ENCODE peak calls at places on chromosomes 4 and X, in ten cellular contexts. S is A172; H is cerebellum; C is astrocyte of the hippocampus; L is activated CD8-positive, alpha-beta memory T cell treated with anti-CD3 and anti-CD28 coated beads, Interleukin-2, amount 50 U/mL, for 48 hours; N is AG10803; F is stimulated activated CD4-positive, alpha-beta T cell treated with anti-CD3 and anti-CD28 coated beads, Interleukin-4, amount 100 ng/mL, for 24 hours; X is stimulated activated CD8-positive, alpha-beta memory T cell treated with anti-CD3 and anti-CD28 coated beads, Interleukin-7, amount 100 ng/mL, for 24 hours; P is EL; I is caudate nucleus. K is an unnamed sample.

GRCh38 chr4:122930877-122931276 is 8.5 kb upstream of the NUDT6 start:
- DNase-seq in S (peak), H (peak), C (peak), L (no peak), N (peak), F (no peak), X (no peak), P (no peak), I (no peak), K (no peak)

GRCh38 chr4:186758929-186759682 is 35.5 kb upstream of the FAT1 start:
- DNase-seq in S (no peak), H (no peak), C (no peak), L (no peak), N (no peak), F (no peak), X (no peak), P (no peak), I (no peak), K (no peak)

GRCh38 chr4:185708348-185708747 is 103.6 kb downstream of the SORBS2 start:
- DNase-seq in S (peak), H (no peak), C (peak), L (no peak), N (peak), F (no peak), X (no peak), P (peak), I (no peak), K (no peak)

GRCh38 chr4:186161138-186161537 is 30.2 kb upstream of the CYP4V2 start:
- DNase-seq in S (no peak), H (no peak), C (no peak), L (no peak), N (no peak), F (peak), X (no peak), P (no peak), I (no peak), K (no peak)

GRCh38 chr4:38071801-38072567 is 111.8 kb downstream of the PTTG2 start:
- DNase-seq in S (no peak), H (no peak), C (no peak), L (no peak), N (peak), F (no peak), X (no peak), P (no peak), I (no peak), K (no peak)

GRCh38 chr4:61202100-61202637 is 2.0 kb downstream of the ADGRL3 start:
- DNase-seq in S (no peak), H (peak), C (peak), L (no peak), N (no peak), F (no peak), X (no peak), P (peak), I (peak), K (peak)

GRCh38 chrX:30577362-30577961 is at the start of gene TASL:
- DNase-seq in S (no peak), H (no peak), C (no peak), L (no peak), N (no peak), F (peak), X (no peak), P (no peak), I (no peak), K (no peak)

GRCh38 chr4:159455675-159456235 is 352.9 kb downstream of the RAPGEF2 start:
- DNase-seq in S (peak), H (no peak), C (peak), L (no peak), N (peak), F (no peak), X (no peak), P (peak), I (no peak), K (no peak)

GRCh38 chrX:40755291-40756249 is 20.2 kb upstream of the MED14 start:
- DNase-seq in S (no peak), H (peak), C (peak), L (no peak), N (peak), F (no peak), X (no peak), P (no peak), I (no peak), K (peak)

GRCh38 chr4:80138556-80139538 is 58.5 kb upstream of the PRDM8 start:
- DNase-seq in S (no peak), H (no peak), C (peak), L (peak), N (peak), F (peak), X (no peak), P (peak), I (no peak), K (no peak)

GRCh38 chr4:184100297-184100885 is 117.3 kb downstream of the ENPP6 start:
- DNase-seq in S (no peak), H (no peak), C (peak), L (peak), N (no peak), F (no peak), X (peak), P (no peak), I (peak), K (peak)

GRCh38 chr4:137532869-137533236 is 559 bp upstream of the PCDH18 start:
- DNase-seq in S (peak), H (no peak), C (no peak), L (no peak), N (no peak), F (no peak), X (no peak), P (peak), I (no peak), K (no peak)

GRCh38 chrX:24266996-24267395 is 46.9 kb downstream of the SUPT20HL2 start:
- DNase-seq in S (peak), H (no peak), C (no peak), L (no peak), N (no peak), F (no peak), X (no peak), P (peak), I (no peak), K (no peak)

GRCh38 chrX:130799393-130799792 is 103.6 kb downstream of the ENOX2 start:
- DNase-seq in S (no peak), H (no peak), C (peak), L (no peak), N (peak), F (no peak), X (no peak), P (peak), I (no peak), K (no peak)

GRCh38 chr4:150573534-150573933 is 8.4 kb upstream of the MAB21L2 start:
- DNase-seq in S (peak), H (no peak), C (peak), L (no peak), N (peak), F (no peak), X (no peak), P (peak), I (no peak), K (no peak)

GRCh38 chr4:5784021-5784420 is 73.0 kb downstream of the EVC start:
- DNase-seq in S (no peak), H (no peak), C (no peak), L (peak), N (no peak), F (no peak), X (no peak), P (no peak), I (no peak), K (no peak)

GRCh38 chrX:118595501-118596042 is 100.0 kb downstream of the DOCK11 start:
- DNase-seq in S (no peak), H (no peak), C (no peak), L (no peak), N (no peak), F (no peak), X (no peak), P (no peak), I (no peak), K (no peak)

GRCh38 chr4:175369087-175369486 is 443.0 kb downstream of the GPM6A start:
- DNase-seq in S (peak), H (no peak), C (peak), L (no peak), N (peak), F (no peak), X (no peak), P (peak), I (no peak), K (no peak)

K was measured in hypothalamus.